ENCODE peak calls at places on chromosomes 1 and 21, in four cellular contexts. One of them, this sample, is unnamed.

GRCh38 chr1:195738971-195739650 is 869.1 kb downstream of the KCNT2 start:
- DNase-seq in GM12878: no peak
- DNase-seq in IMR-90: peak; percentile 43
- DNase-seq in K562: no peak
- DNase-seq in this sample: peak; percentile 41

GRCh38 chr1:18343646-18344045 is 137.1 kb upstream of the KLHDC7A start:
- DNase-seq in GM12878: no peak
- DNase-seq in IMR-90: no peak
- DNase-seq in K562: no peak
- DNase-seq in this sample: no peak

GRCh38 chr1:109846148-109846547 is 64.5 kb upstream of the CSF1 start:
- DNase-seq in GM12878: no peak
- DNase-seq in K562: no peak
- DNase-seq in IMR-90: no peak
- DNase-seq in this sample: no peak

GRCh38 chr1:86666368-86666767 is 38.0 kb upstream of the SH3GLB1 start:
- DNase-seq in GM12878: no peak
- DNase-seq in IMR-90: no peak
- DNase-seq in K562: no peak
- DNase-seq in this sample: no peak

GRCh38 chr1:232367293-232367692 is 262.6 kb downstream of the SIPA1L2 start:
- DNase-seq in GM12878: no peak
- DNase-seq in K562: no peak
- DNase-seq in IMR-90: no peak
- DNase-seq in this sample: no peak

GRCh38 chr1:7265771-7266371 is 480.6 kb downstream of the CAMTA1 start:
- DNase-seq in IMR-90: peak; percentile 97
- DNase-seq in GM12878: no peak
- DNase-seq in K562: no peak
- DNase-seq in this sample: peak; percentile 96

GRCh38 chr1:171805395-171806115 is 24.1 kb downstream of the METTL13 start:
- DNase-seq in IMR-90: no peak
- DNase-seq in K562: no peak
- DNase-seq in GM12878: no peak
- DNase-seq in this sample: no peak

GRCh38 chr21:36132691-36133090 is 2.2 kb upstream of the CBR3 start:
- DNase-seq in GM12878: no peak
- DNase-seq in IMR-90: no peak
- DNase-seq in K562: no peak
- DNase-seq in this sample: no peak

GRCh38 chr1:119419109-119419508 is 4.2 kb downstream of the HSD3B2 start:
- DNase-seq in K562: no peak
- DNase-seq in IMR-90: no peak
- DNase-seq in GM12878: no peak
- DNase-seq in this sample: no peak

GRCh38 chr1:235069577-235070563 is 58.8 kb downstream of the TOMM20 start:
- DNase-seq in GM12878: no peak
- DNase-seq in IMR-90: peak; percentile 98
- DNase-seq in K562: no peak
- DNase-seq in this sample: peak; percentile 47

GRCh38 chr1:47596328-47596727 is 158.5 kb downstream of the FOXD2 start:
- DNase-seq in GM12878: no peak
- DNase-seq in K562: no peak
- DNase-seq in IMR-90: no peak
- DNase-seq in this sample: no peak

GRCh38 chr1:12015001-12015491 is 4.3 kb upstream of the MIIP start:
- DNase-seq in IMR-90: peak; percentile 14
- DNase-seq in K562: no peak
- DNase-seq in GM12878: no peak
- DNase-seq in this sample: no peak

GRCh38 chr1:48415050-48415449 is 57.0 kb downstream of the SPATA6 start:
- DNase-seq in K562: no peak
- DNase-seq in IMR-90: no peak
- DNase-seq in GM12878: no peak
- DNase-seq in this sample: no peak

GRCh38 chr1:17194133-17194475 is 10.8 kb upstream of the PADI1 start:
- DNase-seq in IMR-90: no peak
- DNase-seq in K562: no peak
- DNase-seq in GM12878: no peak
- DNase-seq in this sample: no peak

GRCh38 chr1:75053207-75053606 is 81.0 kb upstream of the LHX8 start:
- DNase-seq in IMR-90: no peak
- DNase-seq in K562: no peak
- DNase-seq in GM12878: no peak
- DNase-seq in this sample: peak; percentile 34

GRCh38 chr1:81234237-81234636 is 566.5 kb upstream of the ADGRL2 start:
- DNase-seq in K562: no peak
- DNase-seq in GM12878: no peak
- DNase-seq in IMR-90: no peak
- DNase-seq in this sample: no peak

GRCh38 chr21:38244885-38245869 is 11.6 kb upstream of the KCNJ15 start:
- DNase-seq in K562: no peak
- DNase-seq in GM12878: peak; percentile 59
- DNase-seq in IMR-90: peak; percentile 98
- DNase-seq in this sample: peak; percentile 8

GRCh38 chr1:68383092-68383491 is 66.7 kb downstream of the RPE65 start:
- DNase-seq in IMR-90: no peak
- DNase-seq in K562: no peak
- DNase-seq in GM12878: no peak
- DNase-seq in this sample: no peak

GRCh38 chr21:42218836-42219605 is at the start of gene ABCG1:
- DNase-seq in K562: no peak
- DNase-seq in IMR-90: peak; percentile 13
- DNase-seq in GM12878: no peak
- DNase-seq in this sample: no peak

GRCh38 chr1:44012941-44013609 is 18.2 kb downstream of the SLC6A9 start:
- DNase-seq in IMR-90: no peak
- DNase-seq in K562: no peak
- DNase-seq in GM12878: no peak
- DNase-seq in this sample: no peak

GRCh38 chr1:40450491-40451237 is 388 bp downstream of the ZFP69B start:
- DNase-seq in IMR-90: peak; percentile 93
- DNase-seq in GM12878: peak; percentile 68
- DNase-seq in K562: peak; percentile 72
- DNase-seq in this sample: peak; percentile 6

GRCh38 chr1:19676438-19676922 is 11.8 kb downstream of the HTR6 start:
- DNase-seq in IMR-90: peak; percentile 59
- DNase-seq in K562: peak; percentile 84
- DNase-seq in GM12878: no peak
- DNase-seq in this sample: no peak

GRCh38 chr1:68234094-68234493 is 1.8 kb upstream of the WLS start:
- DNase-seq in K562: no peak
- DNase-seq in IMR-90: no peak
- DNase-seq in GM12878: no peak
- DNase-seq in this sample: no peak

GRCh38 chr1:56417636-56418035 is 161.7 kb downstream of the PLPP3 start:
- DNase-seq in GM12878: no peak
- DNase-seq in IMR-90: peak; percentile 75
- DNase-seq in K562: no peak
- DNase-seq in this sample: no peak

GRCh38 chr1:223708651-223709268 is 3.6 kb upstream of the CAPN2 start:
- DNase-seq in K562: peak; percentile 19
- DNase-seq in IMR-90: no peak
- DNase-seq in GM12878: no peak
- DNase-seq in this sample: no peak

GRCh38 chr1:98975113-98975512 is 29.5 kb downstream of the PLPPR5 start:
- DNase-seq in IMR-90: no peak
- DNase-seq in K562: no peak
- DNase-seq in GM12878: no peak
- DNase-seq in this sample: no peak

GRCh38 chr1:116743535-116743934 is 10.7 kb upstream of the CD2 start:
- DNase-seq in K562: no peak
- DNase-seq in IMR-90: no peak
- DNase-seq in GM12878: no peak
- DNase-seq in this sample: no peak

GRCh38 chr1:229156819-229157218 is 114.1 kb upstream of the RAB4A start:
- DNase-seq in GM12878: no peak
- DNase-seq in K562: peak; percentile 28
- DNase-seq in IMR-90: no peak
- DNase-seq in this sample: peak; percentile 33

GRCh38 chr1:47759581-47760247 is 237.5 kb downstream of the TRABD2B start:
- DNase-seq in K562: no peak
- DNase-seq in IMR-90: no peak
- DNase-seq in GM12878: no peak
- DNase-seq in this sample: no peak

GRCh38 chr1:19029191-19030085 is 73.0 kb upstream of the IFFO2 start:
- DNase-seq in IMR-90: no peak
- DNase-seq in K562: no peak
- DNase-seq in GM12878: no peak
- DNase-seq in this sample: no peak

GRCh38 chr1:33852711-33853110 is 11.2 kb upstream of the HMGB4 start:
- DNase-seq in GM12878: no peak
- DNase-seq in IMR-90: no peak
- DNase-seq in K562: no peak
- DNase-seq in this sample: no peak

GRCh38 chr1:94683886-94684285 is 136.3 kb upstream of the SLC44A3 start:
- DNase-seq in IMR-90: no peak
- DNase-seq in K562: no peak
- DNase-seq in GM12878: no peak
- DNase-seq in this sample: no peak

GRCh38 chr21:46545363-46545762 is 59.5 kb downstream of the S100B start:
- DNase-seq in GM12878: no peak
- DNase-seq in K562: no peak
- DNase-seq in IMR-90: peak; percentile 7
- DNase-seq in this sample: no peak

GRCh38 chr1:24557220-24557619 is 1.3 kb downstream of the NCMAP start:
- DNase-seq in K562: no peak
- DNase-seq in IMR-90: no peak
- DNase-seq in GM12878: no peak
- DNase-seq in this sample: no peak

GRCh38 chr1:224498574-224499170 is 64.1 kb upstream of the WDR26 start:
- DNase-seq in K562: no peak
- DNase-seq in IMR-90: peak; percentile 76
- DNase-seq in GM12878: no peak
- DNase-seq in this sample: no peak

GRCh38 chr1:111733996-111734369 is 5.2 kb downstream of the INKA2 start:
- DNase-seq in IMR-90: no peak
- DNase-seq in GM12878: no peak
- DNase-seq in K562: no peak
- DNase-seq in this sample: no peak

GRCh38 chr1:215710340-215710971 is 143.4 kb downstream of the KCTD3 start:
- DNase-seq in K562: peak; percentile 49
- DNase-seq in IMR-90: peak; percentile 69
- DNase-seq in GM12878: no peak
- DNase-seq in this sample: peak; percentile 64
- H3K4me3 ChIP-seq in K562: no peak overlapping the region
- H3K4me3 ChIP-seq in IMR-90: no peak overlapping the region
- H3K4me3 ChIP-seq in GM12878: no peak overlapping the region
- H3K4me3 ChIP-seq in this sample: no peak overlapping the region

GRCh38 chr21:28705616-28706015 is 287.1 kb downstream of the LTN1 start:
- DNase-seq in GM12878: no peak
- DNase-seq in K562: no peak
- DNase-seq in IMR-90: peak; percentile 33
- DNase-seq in this sample: no peak
- TF ChIP-seq ELK1 in GM12878: no peak
- TF ChIP-seq ELK1 in K562: no peak
- TF ChIP-seq ELK1 in IMR-90: no peak
- TF ChIP-seq ELK1 in this sample: no peak

GRCh38 chr1:159008744-159009188 is 941 bp upstream of the IFI16 start:
- DNase-seq in K562: no peak
- DNase-seq in IMR-90: peak; percentile 16
- DNase-seq in GM12878: peak; percentile 69
- DNase-seq in this sample: no peak

GRCh38 chr1:159010398-159010797 is 691 bp downstream of the IFI16 start:
- DNase-seq in IMR-90: no peak
- DNase-seq in GM12878: no peak
- DNase-seq in K562: no peak
- DNase-seq in this sample: no peak

GRCh38 chr1:159007734-159008133 is 2.0 kb upstream of the IFI16 start:
- DNase-seq in K562: no peak
- DNase-seq in GM12878: no peak
- DNase-seq in IMR-90: no peak
- DNase-seq in this sample: no peak

GRCh38 chr1:159009704-159010361 is at the start of gene IFI16:
- DNase-seq in K562: peak; percentile 17
- DNase-seq in GM12878: peak; percentile 87
- DNase-seq in IMR-90: peak; percentile 96
- DNase-seq in this sample: peak; percentile 19

DNA sequence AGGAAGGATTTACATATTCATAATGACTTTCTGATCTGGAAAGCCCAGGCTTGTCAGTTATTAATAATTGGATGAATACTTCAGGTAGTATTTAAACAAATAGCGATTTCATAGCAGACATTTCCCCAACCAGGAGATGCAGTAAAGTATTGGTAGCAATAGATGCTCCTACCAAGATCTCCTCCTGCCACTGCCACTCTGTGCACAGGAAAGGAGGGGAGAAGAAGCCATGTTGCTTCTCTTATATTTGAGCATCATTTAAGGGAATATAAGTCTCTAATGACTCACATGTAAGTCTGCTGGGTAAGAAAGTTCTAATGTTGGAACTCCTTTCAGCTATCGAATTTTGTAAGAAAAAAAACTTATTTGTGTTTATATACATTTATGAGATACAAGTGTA is 420 bp upstream of the IFI16 start:
- DNase-seq in K562: no peak
- DNase-seq in IMR-90: no peak
- DNase-seq in GM12878: no peak
- DNase-seq in this sample: no peak
- H3K4me3 ChIP-seq in K562: no peak overlapping the region
- H3K4me3 ChIP-seq in IMR-90: peak overlapping the region; percentile 90
- H3K4me3 ChIP-seq in GM12878: peak overlapping the region; percentile 91
- H3K4me3 ChIP-seq in this sample: peak overlapping the region; percentile 15

GRCh38 chr1:152182942-152183341 is 23.9 kb upstream of the RPTN start:
- DNase-seq in GM12878: no peak
- DNase-seq in IMR-90: peak; percentile 44
- DNase-seq in K562: no peak
- DNase-seq in this sample: peak; percentile 58

GRCh38 chr1:152188673-152189591 is 29.9 kb upstream of the RPTN start:
- DNase-seq in IMR-90: peak; percentile 30
- DNase-seq in GM12878: no peak
- DNase-seq in K562: peak; percentile 35
- DNase-seq in this sample: peak; percentile 91

GRCh38 chr1:152182431-152182830 is 23.4 kb upstream of the RPTN start:
- DNase-seq in K562: no peak
- DNase-seq in IMR-90: no peak
- DNase-seq in GM12878: no peak
- DNase-seq in this sample: no peak

GRCh38 chr1:152186556-152187285 is 27.7 kb upstream of the RPTN start:
- DNase-seq in GM12878: no peak
- DNase-seq in IMR-90: no peak
- DNase-seq in K562: no peak
- DNase-seq in this sample: no peak

GRCh38 chr1:152185544-152186391 is 26.7 kb upstream of the RPTN start:
- DNase-seq in K562: peak; percentile 41
- DNase-seq in IMR-90: peak; percentile 64
- DNase-seq in GM12878: no peak
- DNase-seq in this sample: peak; percentile 44
- TF ChIP-seq ELK1 in K562: no peak
- TF ChIP-seq ELK1 in IMR-90: no peak
- TF ChIP-seq ELK1 in GM12878: no peak
- TF ChIP-seq ELK1 in this sample: no peak

This sample was measured in A549.